ENCODE peak calls at places on chromosomes 12 and 14, in four cellular contexts. B is fibroblast of pulmonary artery, Y is IMR-90, U is AG04450. C is an unnamed sample.

GRCh38 chr14:93906341-93907329 is 20.5 kb upstream of the FAM181A start:
- DNase-seq in B (peak; percentile 24), Y (peak; percentile 17), U (no peak), C (peak; percentile 63)

GRCh38 chr14:104351849-104352492 is 213.6 kb downstream of the KIF26A start:
- DNase-seq in B (no peak), Y (no peak), U (no peak), C (no peak)

GRCh38 chr14:52547027-52547426 is 5.3 kb downstream of the TXNDC16 start:
- DNase-seq in B (no peak), Y (no peak), U (no peak), C (no peak)

GRCh38 chr12:16347391-16348298 is at the start of gene MGST1:
- DNase-seq in B (peak; percentile 77), Y (peak; percentile 59), U (no peak), C (peak; percentile 90)

GRCh38 chr12:124493809-124494750 is 73.3 kb downstream of the NCOR2 start:
- DNase-seq in B (peak; percentile 60), Y (no peak), U (no peak), C (no peak)

GRCh38 chr12:123474493-123475255 is 16.7 kb downstream of the SNRNP35 start:
- DNase-seq in B (no peak), Y (no peak), U (no peak), C (no peak)

GRCh38 chr12:62931481-62931880 is 3.5 kb downstream of the PPM1H start:
- DNase-seq in B (no peak), Y (no peak), U (no peak), C (no peak)

GRCh38 chr14:28765907-28766504 is 581 bp upstream of the FOXG1 start:
- DNase-seq in B (no peak), Y (no peak), U (no peak), C (no peak)

GRCh38 chr12:102438823-102439205 is 41.5 kb downstream of the IGF1 start:
- DNase-seq in B (no peak), Y (no peak), U (no peak), C (no peak)

GRCh38 chr12:49108958-49109404 is 1.7 kb downstream of the LMBR1L start:
- DNase-seq in B (peak; percentile 77), Y (peak; percentile 20), U (no peak), C (peak; percentile 52)

GRCh38 chr14:31300296-31300695 is 92.7 kb upstream of the HECTD1 start:
- DNase-seq in B (no peak), Y (no peak), U (no peak), C (no peak)
- TF ChIP-seq CTCF in B (peak; percentile 13), Y (peak; percentile 14), U (peak; percentile 30), C (no peak)

GRCh38 chr12:92502417-92503028 is 200.3 kb upstream of the PLEKHG7 start:
- DNase-seq in B (peak; percentile 11), Y (no peak), U (no peak), C (peak; percentile 5)
- TF ChIP-seq CTCF in B (peak; percentile 24), Y (no peak), U (no peak), C (no peak)

GRCh38 chr14:76954791-76955190 is 73.7 kb downstream of the IRF2BPL start:
- DNase-seq in B (no peak), Y (no peak), U (no peak), C (no peak)

GRCh38 chr14:76957224-76957881 is 71.2 kb downstream of the IRF2BPL start:
- DNase-seq in B (no peak), Y (no peak), U (no peak), C (peak; percentile 84)

GRCh38 chr14:76954371-76954770 is 74.1 kb downstream of the IRF2BPL start:
- DNase-seq in B (no peak), Y (no peak), U (no peak), C (no peak)

GRCh38 chr14:76956253-76957090 is 72.0 kb downstream of the IRF2BPL start:
- DNase-seq in B (peak; percentile 95), Y (peak; percentile 89), U (peak; percentile 59), C (peak; percentile 96)

DNA sequence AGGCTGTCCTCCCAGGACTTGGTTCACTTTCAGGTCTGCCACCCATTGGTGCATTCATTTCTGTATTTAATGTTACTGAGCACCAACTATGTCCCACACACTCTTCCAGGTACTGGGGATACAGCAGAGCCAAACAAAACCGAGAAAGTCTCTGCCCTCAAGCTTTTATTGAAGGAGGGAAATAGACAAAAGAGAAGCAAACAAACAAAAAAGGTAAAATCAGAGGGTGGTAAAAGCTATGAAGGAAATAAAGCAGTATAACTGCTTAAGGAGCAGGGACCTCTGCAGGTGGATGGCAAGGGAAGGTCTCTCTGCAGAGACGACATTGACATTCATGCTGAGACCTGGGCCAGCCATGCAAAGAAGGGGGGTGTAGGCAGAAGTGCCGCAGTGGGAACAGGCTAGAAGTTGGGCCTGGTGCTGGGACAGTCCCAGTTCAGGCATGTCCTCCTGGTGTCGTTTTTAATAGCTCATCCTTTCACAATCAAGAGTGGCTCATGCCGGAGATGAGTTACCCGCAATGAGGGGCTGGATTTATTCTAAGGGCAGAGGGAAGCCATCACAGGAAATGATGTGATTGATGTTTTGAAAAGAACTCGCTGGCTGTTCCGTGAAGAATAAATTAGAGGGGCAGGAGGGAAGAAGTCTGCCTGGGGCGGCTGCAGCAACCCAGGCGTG is 72.8 kb downstream of the IRF2BPL start:
- DNase-seq in B (peak; percentile 56), Y (peak; percentile 59), U (no peak), C (peak; percentile 40)
- TF ChIP-seq CTCF in B (no peak), Y (no peak), U (no peak), C (no peak)

DNA sequence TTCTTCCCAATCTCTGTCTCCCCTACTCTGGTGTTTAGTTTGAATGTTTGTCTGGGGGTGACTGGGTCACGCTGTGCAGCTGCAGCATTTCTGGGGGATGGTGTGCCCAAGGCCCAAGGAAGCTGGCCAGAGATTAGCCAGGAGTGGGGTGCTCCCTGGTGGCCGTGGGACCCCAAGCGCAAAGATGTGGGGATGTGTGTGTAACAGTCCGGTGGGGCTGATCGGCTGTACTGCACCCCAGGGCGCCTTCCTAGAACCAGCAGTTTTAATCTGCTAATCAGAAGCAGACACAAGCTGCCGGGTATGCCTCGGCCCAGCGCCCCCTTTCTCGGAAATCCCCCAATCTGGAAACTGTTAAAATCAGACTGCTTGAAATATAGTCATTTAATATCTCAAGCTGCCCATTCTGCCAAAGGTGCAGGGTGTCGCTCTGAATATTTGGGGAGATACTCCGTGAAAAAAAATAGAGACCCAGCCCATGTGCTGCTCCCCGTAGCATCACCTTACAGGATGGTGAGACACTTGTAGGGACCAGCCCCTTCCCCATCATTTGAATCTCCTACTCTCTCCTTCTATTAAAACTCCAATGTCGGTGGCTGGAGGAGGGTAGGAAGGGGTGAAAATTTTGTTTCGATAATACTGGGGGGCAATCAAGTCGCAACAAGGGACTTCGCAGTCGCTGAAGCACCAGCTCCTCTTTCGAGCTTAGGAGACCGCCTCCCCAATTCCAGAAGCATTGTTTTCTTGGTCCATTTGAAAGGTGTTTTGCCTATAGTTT is 4.3 kb downstream of the HOXC9 start:
- DNase-seq in B (no peak), Y (no peak), U (no peak), C (no peak)
- TF ChIP-seq CTCF in B (no peak), Y (no peak), U (peak; percentile 15), C (no peak)

DNA sequence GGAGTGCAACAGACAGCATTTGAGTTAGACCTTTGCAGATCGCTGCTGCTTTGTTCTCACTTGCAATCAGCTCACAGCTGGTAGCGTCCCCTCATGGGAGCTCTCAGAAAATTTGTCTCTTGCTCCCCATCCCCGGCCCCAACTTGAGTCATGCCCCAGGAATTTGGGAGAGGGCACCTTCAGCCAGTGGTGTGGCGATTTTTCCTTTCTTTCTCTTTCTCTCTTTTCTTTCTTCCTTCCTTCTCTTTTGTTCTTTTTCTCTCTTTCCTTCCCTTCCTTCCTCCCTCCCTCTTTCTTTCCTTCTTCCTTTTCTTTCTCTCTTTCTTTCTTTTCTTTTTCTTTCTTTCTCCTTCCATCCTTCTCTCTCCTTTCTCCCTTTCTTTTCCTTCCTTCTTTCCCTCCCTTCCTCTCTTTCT is 34.2 kb upstream of the MAP1LC3B2 start:
- DNase-seq in B (no peak), Y (peak; percentile 47), U (no peak), C (no peak)
- TF ChIP-seq CTCF in B (no peak), Y (peak; percentile 11), U (peak; percentile 13), C (no peak)

GRCh38 chr14:50855558-50855957 is 16.3 kb upstream of the ABHD12B start:
- DNase-seq in B (peak; percentile 29), Y (no peak), U (no peak), C (no peak)
- TF ChIP-seq CTCF in B (peak; percentile 10), Y (peak; percentile 25), U (peak; percentile 31), C (no peak)

DNA sequence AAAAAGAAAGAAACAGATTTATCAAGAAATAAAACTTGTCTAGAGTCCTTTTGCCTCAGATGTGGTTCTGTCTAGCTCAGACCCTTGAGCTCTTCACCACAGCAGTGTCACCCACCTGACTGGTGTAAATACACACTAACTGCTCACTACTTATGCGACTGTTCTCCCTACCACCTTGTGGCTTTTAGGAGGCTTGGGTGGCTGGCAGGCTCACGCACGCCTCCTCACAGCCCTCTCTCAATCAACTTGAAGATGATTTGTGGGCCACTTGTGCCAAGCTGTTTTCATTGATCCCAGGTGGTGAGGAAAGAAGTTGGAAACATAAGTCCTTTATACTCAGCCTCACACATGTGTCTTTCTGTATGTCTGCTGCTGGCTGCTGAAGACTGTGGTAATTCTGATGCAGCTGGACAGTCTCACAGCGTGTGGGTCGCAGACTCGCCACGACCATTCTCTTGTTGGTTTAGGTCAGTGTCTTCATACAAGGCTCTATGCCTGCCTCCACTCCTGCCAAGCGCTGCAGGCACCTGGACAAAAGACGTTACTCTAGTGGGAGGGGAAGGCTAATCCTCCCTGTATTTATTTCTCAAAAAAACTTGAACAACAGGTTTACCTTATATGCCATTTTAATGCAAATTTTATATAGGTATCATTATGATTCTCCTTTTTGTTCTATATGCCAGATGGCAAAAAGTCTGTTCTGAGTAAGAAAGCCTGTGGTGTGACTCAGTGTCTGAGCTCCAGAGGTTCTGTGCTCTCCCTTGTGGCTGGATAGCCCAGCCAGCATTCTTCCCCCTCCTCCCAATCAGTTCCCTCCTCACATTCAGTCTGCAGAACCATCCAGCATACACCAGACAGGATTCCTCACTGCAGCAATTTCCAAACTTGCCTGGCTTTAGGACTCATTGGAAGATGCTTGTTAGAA is 115.5 kb downstream of the DIP2B start:
- DNase-seq in B (peak; percentile 83), Y (peak; percentile 95), U (no peak), C (peak; percentile 59)
- TF ChIP-seq CTCF in B (peak; percentile 18), Y (peak; percentile 17), U (peak; percentile 24), C (no peak)

GRCh38 chr14:57383125-57383524 is 7.3 kb upstream of the NAA30 start:
- DNase-seq in B (no peak), Y (no peak), U (no peak), C (no peak)

GRCh38 chr14:57380935-57381334 is 9.5 kb upstream of the NAA30 start:
- DNase-seq in B (no peak), Y (no peak), U (no peak), C (no peak)

GRCh38 chr14:57382283-57382682 is 8.1 kb upstream of the NAA30 start:
- DNase-seq in B (peak; percentile 91), Y (peak; percentile 94), U (peak; percentile 46), C (no peak)

GRCh38 chr14:57375156-57375555 is 15.2 kb upstream of the NAA30 start:
- DNase-seq in B (no peak), Y (no peak), U (no peak), C (no peak)

DNA sequence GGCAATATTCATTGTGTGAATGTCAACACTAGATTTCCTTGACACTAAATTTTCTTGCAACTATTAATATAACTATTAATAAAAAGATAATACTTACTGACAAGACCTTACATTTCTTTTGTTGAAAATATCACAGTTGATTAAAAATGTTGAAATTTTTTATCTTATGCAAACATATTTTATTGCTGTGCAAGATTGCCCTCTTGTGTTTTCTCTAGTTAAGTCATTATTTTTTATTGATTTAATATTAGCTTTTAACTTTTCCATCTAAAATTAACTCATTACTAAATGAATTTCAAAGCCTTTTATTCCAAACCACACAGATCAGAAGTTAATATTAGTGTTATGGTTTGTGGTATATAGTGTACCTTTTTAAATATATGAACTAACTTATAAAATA is 11.7 kb upstream of the NAA30 start:
- DNase-seq in B (peak; percentile 49), Y (peak; percentile 14), U (no peak), C (no peak)
- TF ChIP-seq CTCF in B (peak; percentile 23), Y (peak; percentile 32), U (peak; percentile 11), C (no peak)

C was measured in thyroid gland.